ENCODE peak calls at places on chromosomes 5 and 9, in ten cellular contexts. T, G, W, A, E, Y, N, I, S and C are unnamed samples.

GRCh38 chr5:142779163-142779562 is 9.0 kb downstream of the ARHGAP26 start:
- DNase-seq in T (no peak), G (no peak), W (no peak), A (peak), E (no peak), Y (no peak), N (no peak), I (no peak), S (no peak), C (no peak)

GRCh38 chr5:73171495-73171894 is 1.5 kb upstream of the TMEM174 start:
- DNase-seq in T (no peak), G (no peak), W (no peak), A (no peak), E (no peak), Y (no peak), N (no peak), I (no peak), S (no peak), C (no peak)

GRCh38 chr5:81896764-81897163 is 75.1 kb upstream of the ATG10 start:
- DNase-seq in T (no peak), G (no peak), W (no peak), A (no peak), E (no peak), Y (peak), N (no peak), I (no peak), S (no peak), C (no peak)

GRCh38 chr9:8514760-8515159 is 715.2 kb upstream of the DMAC1 start:
- DNase-seq in T (no peak), G (no peak), W (no peak), A (no peak), E (no peak), Y (no peak), N (no peak), I (no peak), S (no peak), C (no peak)

GRCh38 chr5:111404270-111404769 is 108.0 kb downstream of the STARD4 start:
- DNase-seq in T (no peak), G (no peak), W (no peak), A (peak), E (no peak), Y (no peak), N (no peak), I (no peak), S (no peak), C (no peak)

GRCh38 chr5:60177596-60177995 is 284.1 kb upstream of the PDE4D start:
- DNase-seq in T (no peak), G (no peak), W (no peak), A (peak), E (no peak), Y (no peak), N (no peak), I (peak), S (no peak), C (no peak)

GRCh38 chr5:95369796-95370195 is 21.4 kb upstream of the FAM81B start:
- DNase-seq in T (no peak), G (no peak), W (no peak), A (no peak), E (no peak), Y (peak), N (no peak), I (no peak), S (no peak), C (no peak)

GRCh38 chr9:125785187-125785840 is 38.1 kb downstream of the PBX3 start:
- DNase-seq in T (no peak), G (no peak), W (no peak), A (peak), E (no peak), Y (no peak), N (no peak), I (no peak), S (no peak), C (no peak)

GRCh38 chr9:2545881-2546490 is 75.6 kb upstream of the VLDLR start:
- DNase-seq in T (no peak), G (no peak), W (no peak), A (peak), E (no peak), Y (no peak), N (no peak), I (no peak), S (no peak), C (no peak)

GRCh38 chr5:6535594-6535993 is 86.9 kb downstream of the UBE2QL1 start:
- DNase-seq in T (no peak), G (no peak), W (no peak), A (no peak), E (no peak), Y (no peak), N (no peak), I (no peak), S (no peak), C (no peak)

GRCh38 chr5:153515269-153515668 is 24.8 kb downstream of the GRIA1 start:
- DNase-seq in T (no peak), G (no peak), W (no peak), A (peak), E (no peak), Y (no peak), N (no peak), I (peak), S (no peak), C (no peak)

GRCh38 chr9:131972889-131973288 is 106.8 kb downstream of the MED27 start:
- DNase-seq in T (no peak), G (no peak), W (no peak), A (no peak), E (no peak), Y (no peak), N (no peak), I (no peak), S (no peak), C (no peak)

GRCh38 chr5:67021522-67022316 is 174.9 kb downstream of the CD180 start:
- DNase-seq in T (no peak), G (no peak), W (no peak), A (peak), E (no peak), Y (no peak), N (no peak), I (no peak), S (no peak), C (no peak)

GRCh38 chr9:70641631-70642030 is 227.2 kb upstream of the KLF9 start:
- DNase-seq in T (no peak), G (no peak), W (no peak), A (no peak), E (no peak), Y (no peak), N (no peak), I (no peak), S (no peak), C (no peak)